ENCODE peak calls at places on chromosomes 5 and 9, in four cellular contexts. L is HCT116, G is HepG2, P is K562. T is an unnamed sample. For H3K4me1, the result is how much of the 10 kb centered on the place peaks cover.

GRCh38 chr9:129560849-129561248 is 60.1 kb downstream of the C9orf50 start:
- DNase-seq in L (no peak), G (peak), P (peak), T (no peak)

GRCh38 chr9:100515578-100516494 is 42.9 kb downstream of the TMEFF1 start:
- DNase-seq in L (no peak), G (no peak), P (peak), T (no peak)

GRCh38 chr9:109499631-109500120 is 1.6 kb upstream of the PTPN3 start:
- DNase-seq in L (no peak), G (peak), P (no peak), T (no peak)

GRCh38 chr5:124570285-124571035 is 176.0 kb downstream of the ZNF608 start:
- DNase-seq in L (no peak), G (no peak), P (no peak), T (no peak)

GRCh38 chr5:102450313-102450990 is 48.3 kb downstream of the SLCO6A1 start:
- DNase-seq in L (peak), G (peak), P (no peak), T (no peak)

GRCh38 chr9:37917801-37918664 is 14.1 kb upstream of the SLC25A51 start:
- DNase-seq in L (no peak), G (no peak), P (no peak), T (no peak)

GRCh38 chr5:180069589-180070247 is 1.8 kb downstream of the RNF130 start:
- DNase-seq in L (no peak), G (peak), P (peak), T (no peak)

GRCh38 chr9:116661037-116661954 is 25.8 kb upstream of the TRIM32 start:
- DNase-seq in L (peak), G (peak), P (peak), T (peak)

GRCh38 chr5:180299526-180299925 is 7.6 kb upstream of the MAPK9 start:
- DNase-seq in L (no peak), G (no peak), P (no peak), T (no peak)

DNA sequence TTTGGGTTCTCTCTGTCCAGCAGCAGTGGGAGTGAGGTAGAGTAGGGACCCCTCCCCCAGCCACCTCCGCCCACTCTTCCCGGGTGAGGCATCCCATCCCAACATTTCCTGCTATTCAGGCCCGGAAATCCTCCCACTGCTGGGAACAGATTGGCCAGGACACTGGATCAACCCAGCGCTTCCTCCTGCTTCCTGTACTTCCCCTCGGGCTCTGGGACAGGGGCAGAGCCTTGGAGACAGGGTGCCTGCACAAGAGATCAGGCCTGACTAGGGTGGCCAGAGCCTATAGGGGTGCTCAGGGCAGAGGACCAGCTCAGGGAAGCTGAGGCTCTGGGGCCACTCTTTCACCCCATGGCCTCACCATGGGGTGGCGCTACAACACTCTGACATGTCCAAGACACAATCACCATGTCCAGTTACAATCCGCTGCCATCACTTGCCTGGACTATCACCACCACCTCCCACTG is 14.5 kb downstream of the SH2D3C start:
- DNase-seq in L (no peak), G (peak), P (peak), T (no peak)
- TF ChIP-seq REST in L (no peak), G (no peak), P (no peak), T (no peak)

DNA sequence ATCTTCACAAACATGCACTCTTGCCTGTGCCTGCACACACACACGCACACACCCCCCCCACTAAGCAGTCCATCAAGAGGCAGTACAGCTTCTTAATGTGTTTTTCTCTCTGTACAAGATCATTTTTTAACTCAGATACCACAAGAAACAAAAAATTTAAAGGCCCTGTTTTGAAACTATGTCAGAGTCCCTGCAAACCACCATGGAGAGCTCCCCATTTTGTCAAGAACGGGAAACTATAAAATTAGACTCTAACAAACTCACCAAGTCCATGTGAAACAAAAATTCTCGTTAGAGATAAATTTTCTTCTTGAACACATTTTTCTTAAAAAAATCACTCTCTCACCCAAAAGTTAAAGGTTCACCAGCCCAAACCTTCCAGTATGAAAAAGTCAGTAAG is 86.3 kb downstream of the ELAVL2 start:
- DNase-seq in L (no peak), G (no peak), P (no peak), T (no peak)
- H3K4me1 ChIP-seq in L (under half), G (under half), P (under half), T (under half)

DNA sequence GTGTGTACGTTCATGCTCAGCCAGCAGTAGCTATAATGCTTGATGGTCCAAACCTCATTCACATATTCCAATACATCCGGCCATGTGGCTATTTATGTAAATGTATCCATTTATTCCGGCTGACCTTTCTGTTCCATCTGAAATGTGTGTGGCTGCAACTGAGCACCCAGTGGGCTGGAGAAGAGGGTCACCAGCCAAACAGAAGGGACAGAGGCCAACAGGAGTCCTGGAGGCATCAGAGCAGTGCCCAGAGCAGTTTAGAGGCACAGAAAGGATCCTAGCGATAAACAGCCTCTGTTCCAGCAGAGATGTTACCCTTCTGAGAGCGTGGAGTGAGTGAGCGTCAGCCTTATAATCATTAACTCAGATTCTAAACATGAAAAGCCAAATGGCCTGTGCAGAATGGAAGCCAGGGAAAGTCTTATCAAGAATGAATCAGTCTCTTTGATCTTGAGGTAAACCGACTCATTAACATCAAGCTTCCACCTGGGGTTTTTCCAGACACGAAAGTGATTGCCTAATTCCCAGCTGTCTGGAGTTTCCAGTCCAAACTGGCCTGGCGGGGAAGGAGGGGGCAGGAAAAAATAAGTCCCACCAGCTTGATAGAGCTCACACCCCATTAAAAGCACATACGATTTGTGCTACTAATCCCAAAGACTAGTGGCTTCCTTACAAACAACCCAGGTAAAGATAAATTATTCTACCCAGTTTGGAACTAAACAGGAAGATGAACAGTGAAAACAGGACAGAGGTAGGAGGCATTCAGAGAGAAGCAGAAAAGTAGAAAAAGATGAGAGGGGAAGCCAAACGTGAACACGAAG is 55.7 kb downstream of the SUSD1 start:
- DNase-seq in L (peak), G (peak), P (no peak), T (no peak)
- TF ChIP-seq TCF7L2 in L (peak), G (peak), P (no peak), T (peak)

DNA sequence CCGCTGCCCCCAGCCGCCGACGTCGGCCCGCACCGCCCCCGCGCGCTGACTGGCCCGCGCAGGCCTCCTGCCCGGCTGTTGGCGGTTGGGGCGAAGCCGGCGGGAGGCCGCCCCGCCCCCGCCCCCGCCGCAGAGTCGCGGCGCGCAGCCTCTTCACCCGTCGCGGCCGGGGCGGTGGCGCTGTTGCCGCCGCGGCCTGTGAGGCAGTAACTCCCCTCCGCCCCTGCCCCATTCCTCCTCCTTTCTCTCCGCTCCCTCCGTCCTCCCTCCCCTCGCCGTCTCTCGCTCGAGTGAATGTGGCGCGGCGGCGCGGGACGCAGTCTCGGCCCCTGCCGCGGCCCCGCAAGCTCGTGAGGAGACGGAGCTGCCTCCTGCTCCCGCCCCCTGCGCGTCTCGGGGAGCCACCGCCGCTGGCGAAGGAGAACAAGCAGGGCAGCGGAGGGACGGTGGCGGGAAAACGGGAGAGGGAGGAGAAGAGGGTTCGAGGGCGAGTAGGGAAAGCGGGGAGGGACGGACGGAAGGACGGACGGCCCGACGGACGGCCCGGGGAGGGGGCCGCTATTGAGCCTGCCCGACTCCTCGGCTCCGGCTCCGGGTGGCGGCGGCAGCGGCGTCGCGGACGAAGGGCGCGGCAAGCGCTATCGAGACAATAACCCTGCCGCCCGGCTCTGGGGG is 637 bp upstream of the ERBIN start:
- DNase-seq in L (peak), G (peak), P (peak), T (no peak)
- TF ChIP-seq REST in L (no peak), G (no peak), P (peak), T (no peak)

GRCh38 chr9:89218040-89218928 is 39.7 kb upstream of the SHC3 start:
- DNase-seq in L (no peak), G (no peak), P (no peak), T (no peak)

GRCh38 chr9:89215342-89215741 is 36.7 kb upstream of the SHC3 start:
- DNase-seq in L (no peak), G (no peak), P (no peak), T (no peak)

GRCh38 chr9:89213481-89213880 is 34.9 kb upstream of the SHC3 start:
- DNase-seq in L (no peak), G (no peak), P (no peak), T (no peak)
- H3K4me1 ChIP-seq in L (under half), G (under half), P (under half), T (under half)

DNA sequence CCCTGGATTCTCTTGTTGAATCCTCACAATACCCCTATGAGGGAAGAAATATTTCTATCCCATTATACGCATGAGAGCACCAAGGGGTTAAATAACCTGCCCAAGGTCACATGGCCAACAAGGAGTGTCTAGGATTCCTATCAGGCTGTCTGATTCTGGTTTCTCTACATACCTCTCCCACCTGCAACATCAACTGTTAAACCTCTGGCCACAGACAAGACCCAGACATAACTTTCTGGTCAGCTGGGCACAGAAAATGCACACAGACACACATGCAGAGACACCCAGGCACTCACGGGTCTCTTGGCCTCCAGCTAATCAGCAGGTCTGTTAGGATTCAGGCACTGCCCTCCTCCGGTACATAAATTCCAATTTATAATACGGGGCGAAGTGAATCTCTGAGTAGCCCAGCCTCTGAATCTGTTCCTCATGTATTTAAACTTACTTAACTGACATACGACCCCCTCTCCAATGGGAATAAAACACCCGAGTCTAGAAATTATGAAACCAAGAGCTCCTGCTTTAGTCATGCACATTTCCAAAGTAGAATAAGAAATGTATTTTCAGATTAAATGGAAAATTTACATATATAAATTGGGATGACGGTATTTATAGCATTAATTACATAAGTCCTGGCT is 1.5 kb downstream of the SEPTIN8 start:
- DNase-seq in L (no peak), G (no peak), P (no peak), T (no peak)
- TF ChIP-seq TCF7L2 in L (no peak), G (no peak), P (no peak), T (no peak)

GRCh38 chr9:137223078-137224040 is 1.3 kb upstream of the RNF208 start:
- DNase-seq in L (peak), G (peak), P (peak), T (peak)
- TF ChIP-seq REST in L (no peak), G (no peak), P (peak), T (no peak)

GRCh38 chr5:68268363-68269130 is 53.0 kb downstream of the PIK3R1 start:
- DNase-seq in L (no peak), G (no peak), P (no peak), T (no peak)

GRCh38 chr5:68272289-68272688 is 56.7 kb downstream of the PIK3R1 start:
- DNase-seq in L (no peak), G (no peak), P (no peak), T (no peak)

GRCh38 chr5:68270576-68270975 is 55.0 kb downstream of the PIK3R1 start:
- DNase-seq in L (no peak), G (no peak), P (no peak), T (no peak)

GRCh38 chr5:68271124-68271523 is 55.6 kb downstream of the PIK3R1 start:
- DNase-seq in L (no peak), G (peak), P (no peak), T (no peak)

DNA sequence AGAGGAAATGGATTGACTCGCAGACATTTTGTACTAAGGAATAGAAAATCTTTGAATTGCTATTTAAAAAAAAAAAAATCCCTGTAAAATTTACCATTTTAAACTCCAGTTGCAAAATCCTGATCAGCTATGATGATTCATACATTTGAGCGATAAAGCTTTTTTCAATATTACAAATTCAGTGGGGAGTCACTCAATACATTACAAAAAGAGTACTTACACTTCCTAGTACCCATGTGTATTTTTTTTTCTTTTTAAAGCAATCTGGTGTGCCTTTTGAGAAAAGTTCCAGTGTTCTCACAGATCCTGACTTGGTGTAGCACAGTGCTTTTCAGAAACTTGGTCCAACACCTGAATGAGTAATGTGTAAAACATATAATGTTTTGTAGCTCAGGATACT is 54.3 kb downstream of the PIK3R1 start:
- DNase-seq in L (no peak), G (no peak), P (no peak), T (no peak)
- H3K4me1 ChIP-seq in L (under half), G (half or more), P (under half), T (under half)

GRCh38 chr5:36900279-36900678 is 23.7 kb downstream of the NIPBL start:
- DNase-seq in L (no peak), G (no peak), P (no peak), T (no peak)

GRCh38 chr5:36899860-36900259 is 23.3 kb downstream of the NIPBL start:
- DNase-seq in L (no peak), G (no peak), P (no peak), T (no peak)

GRCh38 chr5:36896476-36896875 is 19.9 kb downstream of the NIPBL start:
- DNase-seq in L (no peak), G (no peak), P (no peak), T (no peak)

GRCh38 chr5:36894950-36895349 is 18.4 kb downstream of the NIPBL start:
- DNase-seq in L (no peak), G (no peak), P (no peak), T (no peak)

DNA sequence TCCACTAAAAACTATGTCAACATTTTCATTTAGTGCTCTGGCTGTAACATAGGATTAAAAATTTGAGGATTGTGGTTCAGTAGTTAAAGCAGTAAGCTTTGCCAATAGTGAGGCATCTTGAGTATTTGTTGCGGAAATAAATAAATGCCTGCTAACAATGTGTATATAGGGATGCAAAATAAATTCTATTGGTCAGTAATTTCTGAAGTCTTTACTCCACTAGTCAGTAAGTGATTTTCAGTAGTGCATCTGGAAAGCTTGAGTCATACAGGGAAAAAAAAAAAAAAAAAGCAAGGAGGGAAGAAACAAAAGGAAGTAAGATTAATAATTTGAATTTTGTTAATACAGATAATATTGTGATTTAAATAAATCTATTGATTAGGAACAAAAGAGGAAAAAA is 21.0 kb downstream of the NIPBL start:
- DNase-seq in L (no peak), G (no peak), P (no peak), T (no peak)
- TF ChIP-seq TCF7L2 in L (no peak), G (no peak), P (no peak), T (no peak)

GRCh38 chr5:111386832-111387162 is 125.5 kb downstream of the STARD4 start:
- DNase-seq in L (no peak), G (no peak), P (no peak), T (no peak)

GRCh38 chr5:111383288-111383970 is 128.9 kb downstream of the STARD4 start:
- DNase-seq in L (no peak), G (no peak), P (no peak), T (no peak)

GRCh38 chr5:111385970-111386831 is 126.1 kb downstream of the STARD4 start:
- DNase-seq in L (no peak), G (no peak), P (no peak), T (no peak)

GRCh38 chr5:111379391-111379816 is 132.9 kb downstream of the STARD4 start:
- DNase-seq in L (no peak), G (no peak), P (no peak), T (no peak)

DNA sequence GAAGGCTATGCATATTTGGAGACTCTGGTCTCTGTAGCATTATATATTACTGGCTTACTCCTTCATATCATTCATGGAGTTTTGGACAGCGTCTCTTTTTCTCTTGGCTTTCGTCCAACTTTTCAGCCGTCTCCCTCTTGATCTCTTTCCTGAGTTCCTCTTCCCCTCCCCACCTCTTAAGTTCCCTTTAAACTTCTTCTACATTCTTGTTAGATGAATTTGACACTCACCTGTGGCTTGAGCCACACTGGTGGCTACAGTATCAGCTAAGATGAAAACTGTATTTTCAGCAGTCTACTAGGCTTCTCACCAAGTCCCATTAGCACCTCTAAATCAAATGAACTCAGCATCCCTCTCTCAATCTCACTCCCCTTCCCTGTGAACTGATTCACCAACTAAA is 128.1 kb downstream of the STARD4 start:
- DNase-seq in L (no peak), G (no peak), P (no peak), T (no peak)
- TF ChIP-seq REST in L (no peak), G (no peak), P (no peak), T (no peak)